ENCODE peak calls at places on chromosomes 2 and 18, in eight cellular contexts. One of them, this sample, is unnamed.

GRCh38 chr2:11746807-11747459 is 501 bp downstream of the LPIN1 start:
- DNase-seq in mesendoderm: peak; percentile 72
- DNase-seq in activated effector memory CD4-positive, alpha-beta T cell treated with anti-CD3 and anti-CD28 coated beads, Interleukin-2, amount 50 U/mL, for 16 hours: no peak
- DNase-seq in H7: peak; percentile 74
- DNase-seq in transverse colon: no peak
- DNase-seq in activated CD8-positive, alpha-beta T cell treated with anti-CD3 and anti-CD28 coated beads for 36 hours: peak; percentile 28
- DNase-seq in HuH-7.5: peak; percentile 62
- DNase-seq in activated CD4-positive, alpha-beta T cell treated with anti-CD3 and anti-CD28 coated beads, Interleukin-2, amount 50 U/mL, for 24 hours: no peak
- DNase-seq in this sample: no peak

GRCh38 chr2:74457549-74458131 is 598 bp upstream of the WBP1 start:
- DNase-seq in mesendoderm: peak; percentile 80
- DNase-seq in activated effector memory CD4-positive, alpha-beta T cell treated with anti-CD3 and anti-CD28 coated beads, Interleukin-2, amount 50 U/mL, for 16 hours: peak; percentile 94
- DNase-seq in H7: peak; percentile 91
- DNase-seq in transverse colon: peak; percentile 86
- DNase-seq in activated CD8-positive, alpha-beta T cell treated with anti-CD3 and anti-CD28 coated beads for 36 hours: peak; percentile 90
- DNase-seq in HuH-7.5: peak; percentile 38
- DNase-seq in activated CD4-positive, alpha-beta T cell treated with anti-CD3 and anti-CD28 coated beads, Interleukin-2, amount 50 U/mL, for 24 hours: peak; percentile 62
- DNase-seq in this sample: peak; percentile 58

GRCh38 chr2:159362816-159363251 is 76.3 kb upstream of the WDSUB1 start:
- DNase-seq in mesendoderm: no peak
- DNase-seq in activated effector memory CD4-positive, alpha-beta T cell treated with anti-CD3 and anti-CD28 coated beads, Interleukin-2, amount 50 U/mL, for 16 hours: no peak
- DNase-seq in H7: no peak
- DNase-seq in transverse colon: no peak
- DNase-seq in activated CD8-positive, alpha-beta T cell treated with anti-CD3 and anti-CD28 coated beads for 36 hours: no peak
- DNase-seq in HuH-7.5: no peak
- DNase-seq in activated CD4-positive, alpha-beta T cell treated with anti-CD3 and anti-CD28 coated beads, Interleukin-2, amount 50 U/mL, for 24 hours: no peak
- DNase-seq in this sample: no peak

GRCh38 chr2:26461601-26462023 is 16.3 kb downstream of the OTOF start:
- DNase-seq in mesendoderm: no peak
- DNase-seq in activated effector memory CD4-positive, alpha-beta T cell treated with anti-CD3 and anti-CD28 coated beads, Interleukin-2, amount 50 U/mL, for 16 hours: peak; percentile 58
- DNase-seq in H7: no peak
- DNase-seq in transverse colon: peak; percentile 4
- DNase-seq in activated CD8-positive, alpha-beta T cell treated with anti-CD3 and anti-CD28 coated beads for 36 hours: no peak
- DNase-seq in HuH-7.5: no peak
- DNase-seq in activated CD4-positive, alpha-beta T cell treated with anti-CD3 and anti-CD28 coated beads, Interleukin-2, amount 50 U/mL, for 24 hours: no peak
- DNase-seq in this sample: no peak

GRCh38 chr2:9275399-9275798 is 68.8 kb downstream of the ASAP2 start:
- DNase-seq in mesendoderm: no peak
- DNase-seq in activated effector memory CD4-positive, alpha-beta T cell treated with anti-CD3 and anti-CD28 coated beads, Interleukin-2, amount 50 U/mL, for 16 hours: no peak
- DNase-seq in H7: no peak
- DNase-seq in transverse colon: no peak
- DNase-seq in activated CD8-positive, alpha-beta T cell treated with anti-CD3 and anti-CD28 coated beads for 36 hours: no peak
- DNase-seq in HuH-7.5: no peak
- DNase-seq in activated CD4-positive, alpha-beta T cell treated with anti-CD3 and anti-CD28 coated beads, Interleukin-2, amount 50 U/mL, for 24 hours: no peak
- DNase-seq in this sample: no peak

GRCh38 chr2:127308586-127309138 is 14.7 kb upstream of the ERCC3 start:
- DNase-seq in mesendoderm: no peak
- DNase-seq in activated effector memory CD4-positive, alpha-beta T cell treated with anti-CD3 and anti-CD28 coated beads, Interleukin-2, amount 50 U/mL, for 16 hours: no peak
- DNase-seq in H7: no peak
- DNase-seq in transverse colon: no peak
- DNase-seq in activated CD8-positive, alpha-beta T cell treated with anti-CD3 and anti-CD28 coated beads for 36 hours: no peak
- DNase-seq in HuH-7.5: no peak
- DNase-seq in activated CD4-positive, alpha-beta T cell treated with anti-CD3 and anti-CD28 coated beads, Interleukin-2, amount 50 U/mL, for 24 hours: no peak
- DNase-seq in this sample: no peak

GRCh38 chr2:23617167-23617787 is 232.3 kb downstream of the KLHL29 start:
- DNase-seq in mesendoderm: no peak
- DNase-seq in activated effector memory CD4-positive, alpha-beta T cell treated with anti-CD3 and anti-CD28 coated beads, Interleukin-2, amount 50 U/mL, for 16 hours: no peak
- DNase-seq in H7: no peak
- DNase-seq in transverse colon: peak; percentile 46
- DNase-seq in activated CD8-positive, alpha-beta T cell treated with anti-CD3 and anti-CD28 coated beads for 36 hours: no peak
- DNase-seq in HuH-7.5: no peak
- DNase-seq in activated CD4-positive, alpha-beta T cell treated with anti-CD3 and anti-CD28 coated beads, Interleukin-2, amount 50 U/mL, for 24 hours: no peak
- DNase-seq in this sample: no peak

GRCh38 chr2:39875182-39875913 is 96.3 kb upstream of the THUMPD2 start:
- DNase-seq in mesendoderm: no peak
- DNase-seq in activated effector memory CD4-positive, alpha-beta T cell treated with anti-CD3 and anti-CD28 coated beads, Interleukin-2, amount 50 U/mL, for 16 hours: no peak
- DNase-seq in H7: no peak
- DNase-seq in transverse colon: peak; percentile 19
- DNase-seq in activated CD8-positive, alpha-beta T cell treated with anti-CD3 and anti-CD28 coated beads for 36 hours: no peak
- DNase-seq in HuH-7.5: no peak
- DNase-seq in activated CD4-positive, alpha-beta T cell treated with anti-CD3 and anti-CD28 coated beads, Interleukin-2, amount 50 U/mL, for 24 hours: no peak
- DNase-seq in this sample: no peak

GRCh38 chr2:174180165-174180724 is 68.1 kb downstream of the OLA1 start:
- DNase-seq in mesendoderm: peak; percentile 77
- DNase-seq in activated effector memory CD4-positive, alpha-beta T cell treated with anti-CD3 and anti-CD28 coated beads, Interleukin-2, amount 50 U/mL, for 16 hours: no peak
- DNase-seq in H7: peak; percentile 32
- DNase-seq in transverse colon: no peak
- DNase-seq in activated CD8-positive, alpha-beta T cell treated with anti-CD3 and anti-CD28 coated beads for 36 hours: no peak
- DNase-seq in HuH-7.5: no peak
- DNase-seq in activated CD4-positive, alpha-beta T cell treated with anti-CD3 and anti-CD28 coated beads, Interleukin-2, amount 50 U/mL, for 24 hours: no peak
- DNase-seq in this sample: no peak

GRCh38 chr2:230746213-230746612 is 33.6 kb downstream of the CAB39 start:
- DNase-seq in mesendoderm: no peak
- DNase-seq in activated effector memory CD4-positive, alpha-beta T cell treated with anti-CD3 and anti-CD28 coated beads, Interleukin-2, amount 50 U/mL, for 16 hours: no peak
- DNase-seq in H7: no peak
- DNase-seq in transverse colon: no peak
- DNase-seq in activated CD8-positive, alpha-beta T cell treated with anti-CD3 and anti-CD28 coated beads for 36 hours: no peak
- DNase-seq in HuH-7.5: no peak
- DNase-seq in activated CD4-positive, alpha-beta T cell treated with anti-CD3 and anti-CD28 coated beads, Interleukin-2, amount 50 U/mL, for 24 hours: no peak
- DNase-seq in this sample: no peak

GRCh38 chr2:227308784-227309183 is 16.3 kb upstream of the MFF start:
- DNase-seq in mesendoderm: no peak
- DNase-seq in activated effector memory CD4-positive, alpha-beta T cell treated with anti-CD3 and anti-CD28 coated beads, Interleukin-2, amount 50 U/mL, for 16 hours: no peak
- DNase-seq in H7: no peak
- DNase-seq in transverse colon: no peak
- DNase-seq in activated CD8-positive, alpha-beta T cell treated with anti-CD3 and anti-CD28 coated beads for 36 hours: no peak
- DNase-seq in HuH-7.5: no peak
- DNase-seq in activated CD4-positive, alpha-beta T cell treated with anti-CD3 and anti-CD28 coated beads, Interleukin-2, amount 50 U/mL, for 24 hours: no peak
- DNase-seq in this sample: no peak

GRCh38 chr2:196113061-196113974 is 44.7 kb upstream of the DNAH7 start:
- DNase-seq in mesendoderm: peak; percentile 23
- DNase-seq in activated effector memory CD4-positive, alpha-beta T cell treated with anti-CD3 and anti-CD28 coated beads, Interleukin-2, amount 50 U/mL, for 16 hours: no peak
- DNase-seq in H7: no peak
- DNase-seq in transverse colon: no peak
- DNase-seq in activated CD8-positive, alpha-beta T cell treated with anti-CD3 and anti-CD28 coated beads for 36 hours: no peak
- DNase-seq in HuH-7.5: no peak
- DNase-seq in activated CD4-positive, alpha-beta T cell treated with anti-CD3 and anti-CD28 coated beads, Interleukin-2, amount 50 U/mL, for 24 hours: no peak
- DNase-seq in this sample: no peak

GRCh38 chr18:51135795-51136194 is 61.7 kb downstream of the MEX3C start:
- DNase-seq in mesendoderm: peak; percentile 55
- DNase-seq in activated effector memory CD4-positive, alpha-beta T cell treated with anti-CD3 and anti-CD28 coated beads, Interleukin-2, amount 50 U/mL, for 16 hours: no peak
- DNase-seq in H7: peak; percentile 72
- DNase-seq in transverse colon: no peak
- DNase-seq in activated CD8-positive, alpha-beta T cell treated with anti-CD3 and anti-CD28 coated beads for 36 hours: no peak
- DNase-seq in HuH-7.5: no peak
- DNase-seq in activated CD4-positive, alpha-beta T cell treated with anti-CD3 and anti-CD28 coated beads, Interleukin-2, amount 50 U/mL, for 24 hours: no peak
- DNase-seq in this sample: no peak

GRCh38 chr2:241873081-241873802 is 3.7 kb downstream of the RTP5 start:
- DNase-seq in mesendoderm: no peak
- DNase-seq in activated effector memory CD4-positive, alpha-beta T cell treated with anti-CD3 and anti-CD28 coated beads, Interleukin-2, amount 50 U/mL, for 16 hours: no peak
- DNase-seq in H7: peak; percentile 77
- DNase-seq in transverse colon: no peak
- DNase-seq in activated CD8-positive, alpha-beta T cell treated with anti-CD3 and anti-CD28 coated beads for 36 hours: no peak
- DNase-seq in HuH-7.5: no peak
- DNase-seq in activated CD4-positive, alpha-beta T cell treated with anti-CD3 and anti-CD28 coated beads, Interleukin-2, amount 50 U/mL, for 24 hours: no peak
- DNase-seq in this sample: no peak

GRCh38 chr2:51559026-51559425 is 527.1 kb upstream of the NRXN1 start:
- DNase-seq in mesendoderm: no peak
- DNase-seq in activated effector memory CD4-positive, alpha-beta T cell treated with anti-CD3 and anti-CD28 coated beads, Interleukin-2, amount 50 U/mL, for 16 hours: no peak
- DNase-seq in H7: no peak
- DNase-seq in transverse colon: no peak
- DNase-seq in activated CD8-positive, alpha-beta T cell treated with anti-CD3 and anti-CD28 coated beads for 36 hours: no peak
- DNase-seq in HuH-7.5: no peak
- DNase-seq in activated CD4-positive, alpha-beta T cell treated with anti-CD3 and anti-CD28 coated beads, Interleukin-2, amount 50 U/mL, for 24 hours: no peak
- DNase-seq in this sample: no peak

GRCh38 chr18:33051397-33051796 is 278.6 kb upstream of the KLHL14 start:
- DNase-seq in mesendoderm: no peak
- DNase-seq in activated effector memory CD4-positive, alpha-beta T cell treated with anti-CD3 and anti-CD28 coated beads, Interleukin-2, amount 50 U/mL, for 16 hours: no peak
- DNase-seq in H7: no peak
- DNase-seq in transverse colon: no peak
- DNase-seq in activated CD8-positive, alpha-beta T cell treated with anti-CD3 and anti-CD28 coated beads for 36 hours: no peak
- DNase-seq in HuH-7.5: no peak
- DNase-seq in activated CD4-positive, alpha-beta T cell treated with anti-CD3 and anti-CD28 coated beads, Interleukin-2, amount 50 U/mL, for 24 hours: no peak
- DNase-seq in this sample: no peak

GRCh38 chr18:32152705-32153448 is 37.0 kb upstream of the MEP1B start:
- DNase-seq in mesendoderm: no peak
- DNase-seq in activated effector memory CD4-positive, alpha-beta T cell treated with anti-CD3 and anti-CD28 coated beads, Interleukin-2, amount 50 U/mL, for 16 hours: no peak
- DNase-seq in H7: no peak
- DNase-seq in transverse colon: no peak
- DNase-seq in activated CD8-positive, alpha-beta T cell treated with anti-CD3 and anti-CD28 coated beads for 36 hours: no peak
- DNase-seq in HuH-7.5: no peak
- DNase-seq in activated CD4-positive, alpha-beta T cell treated with anti-CD3 and anti-CD28 coated beads, Interleukin-2, amount 50 U/mL, for 24 hours: no peak
- DNase-seq in this sample: no peak

GRCh38 chr2:230347659-230348305 is 20.8 kb downstream of the SP140L start:
- DNase-seq in mesendoderm: no peak
- DNase-seq in activated effector memory CD4-positive, alpha-beta T cell treated with anti-CD3 and anti-CD28 coated beads, Interleukin-2, amount 50 U/mL, for 16 hours: peak; percentile 73
- DNase-seq in H7: no peak
- DNase-seq in transverse colon: no peak
- DNase-seq in activated CD8-positive, alpha-beta T cell treated with anti-CD3 and anti-CD28 coated beads for 36 hours: peak; percentile 63
- DNase-seq in HuH-7.5: no peak
- DNase-seq in activated CD4-positive, alpha-beta T cell treated with anti-CD3 and anti-CD28 coated beads, Interleukin-2, amount 50 U/mL, for 24 hours: no peak
- DNase-seq in this sample: no peak

GRCh38 chr2:241511091-241511741 is 2.8 kb upstream of the STK25 start:
- DNase-seq in mesendoderm: no peak
- DNase-seq in activated effector memory CD4-positive, alpha-beta T cell treated with anti-CD3 and anti-CD28 coated beads, Interleukin-2, amount 50 U/mL, for 16 hours: no peak
- DNase-seq in H7: no peak
- DNase-seq in transverse colon: no peak
- DNase-seq in activated CD8-positive, alpha-beta T cell treated with anti-CD3 and anti-CD28 coated beads for 36 hours: no peak
- DNase-seq in HuH-7.5: no peak
- DNase-seq in activated CD4-positive, alpha-beta T cell treated with anti-CD3 and anti-CD28 coated beads, Interleukin-2, amount 50 U/mL, for 24 hours: no peak
- DNase-seq in this sample: no peak

This sample was measured in activated CD4-positive, CD25-positive, alpha-beta regulatory T cell.